ENCODE peak calls at places on chromosomes 3 and 15, in five cellular contexts. Y is keratinocyte, H is esophagus squamous epithelium, B is SK-N-SH, N is IMR-90. V is an unnamed sample.

GRCh38 chr15:28904023-28904422 is 18.2 kb downstream of the APBA2 start:
- DNase-seq in Y (no peak), H (no peak), B (peak; percentile 16), N (no peak), V (no peak)

GRCh38 chr3:36846406-36846805 is 82.1 kb upstream of the DCLK3 start:
- DNase-seq in Y (no peak), H (no peak), B (no peak), N (no peak), V (no peak)

GRCh38 chr3:47578691-47579632 is at the start of gene CSPG5:
- DNase-seq in Y (no peak), H (no peak), B (peak; percentile 85), N (no peak), V (no peak)

GRCh38 chr15:101489236-101489632 is 273 bp downstream of the PCSK6 start:
- DNase-seq in Y (no peak), H (no peak), B (peak; percentile 90), N (no peak), V (no peak)

GRCh38 chr3:19147905-19148767 is at the start of gene KCNH8:
- DNase-seq in Y (no peak), H (no peak), B (peak; percentile 81), N (no peak), V (no peak)

GRCh38 chr3:168624195-168624594 is 528.5 kb upstream of the GOLIM4 start:
- DNase-seq in Y (no peak), H (no peak), B (no peak), N (no peak), V (no peak)

GRCh38 chr3:27623085-27623753 is 98.9 kb downstream of the EOMES start:
- DNase-seq in Y (no peak), H (no peak), B (no peak), N (peak; percentile 28), V (peak; percentile 19)

GRCh38 chr15:50791537-50791885 is 26.0 kb upstream of the SPPL2A start:
- DNase-seq in Y (no peak), H (no peak), B (no peak), N (no peak), V (no peak)

GRCh38 chr15:44735482-44736260 is 657 bp upstream of the TRIM69 start:
- DNase-seq in Y (no peak), H (no peak), B (peak; percentile 14), N (peak; percentile 16), V (no peak)

GRCh38 chr3:46184469-46184868 is 23.6 kb downstream of the CCR1 start:
- DNase-seq in Y (peak; percentile 63), H (no peak), B (no peak), N (peak; percentile 64), V (peak; percentile 58)

GRCh38 chr15:66186049-66186825 is 67.3 kb downstream of the MEGF11 start:
- DNase-seq in Y (no peak), H (no peak), B (no peak), N (no peak), V (no peak)

GRCh38 chr15:66189291-66189690 is 64.3 kb downstream of the MEGF11 start:
- DNase-seq in Y (no peak), H (no peak), B (no peak), N (no peak), V (no peak)

GRCh38 chr15:66187271-66187670 is 66.3 kb downstream of the MEGF11 start:
- DNase-seq in Y (no peak), H (no peak), B (no peak), N (no peak), V (no peak)

GRCh38 chr15:66184936-66185790 is 68.4 kb downstream of the MEGF11 start:
- DNase-seq in Y (no peak), H (no peak), B (no peak), N (no peak), V (no peak)

DNA sequence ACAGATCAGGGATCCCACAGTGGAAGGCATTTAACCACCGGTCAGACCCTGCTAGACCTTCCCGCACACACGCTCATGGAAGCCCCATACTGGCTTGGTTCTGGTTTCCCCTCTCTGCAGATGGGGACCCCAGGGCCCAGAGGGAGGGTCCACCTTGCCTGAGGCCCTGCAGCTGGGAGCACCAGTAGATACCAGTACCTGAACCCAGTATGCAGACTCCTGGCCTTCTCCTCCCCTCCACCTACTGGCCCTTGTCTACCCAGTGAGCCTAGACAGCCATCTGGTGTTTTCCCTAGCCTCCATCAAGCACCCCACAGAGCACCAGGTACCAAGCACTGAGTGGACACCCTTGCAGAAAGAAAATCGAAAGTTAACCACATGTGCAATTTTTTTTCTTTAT is 65.1 kb downstream of the MEGF11 start:
- DNase-seq in Y (no peak), H (no peak), B (no peak), N (no peak), V (no peak)
- TF ChIP-seq CTCF in Y (no peak), H (no peak), B (no peak), N (no peak), V (no peak)

GRCh38 chr15:73994419-73994883 is at the start of gene PML:
- DNase-seq in Y (peak; percentile 81), H (peak; percentile 88), B (peak; percentile 96), N (peak; percentile 93), V (peak; percentile 96)

GRCh38 chr15:73991260-73991659 is 835 bp downstream of the STOML1 start:
- DNase-seq in Y (no peak), H (no peak), B (no peak), N (no peak), V (peak; percentile 32)

GRCh38 chr15:73991726-73992593 is at the start of gene STOML1:
- DNase-seq in Y (peak; percentile 69), H (peak; percentile 59), B (peak; percentile 99), N (peak; percentile 93), V (peak; percentile 93)

GRCh38 chr15:73993211-73993994 is 1.1 kb upstream of the PML start:
- DNase-seq in Y (no peak), H (no peak), B (no peak), N (no peak), V (no peak)

GRCh38 chr15:73992594-73992898 is 451 bp upstream of the STOML1 start:
- DNase-seq in Y (no peak), H (no peak), B (no peak), N (no peak), V (no peak)
- H3K4me3 ChIP-seq in Y (peak overlapping the region; percentile 47), H (peak overlapping the region; percentile 61), B (peak overlapping the region; percentile 83), N (peak overlapping the region; percentile 38), V (no peak overlapping the region)

DNA sequence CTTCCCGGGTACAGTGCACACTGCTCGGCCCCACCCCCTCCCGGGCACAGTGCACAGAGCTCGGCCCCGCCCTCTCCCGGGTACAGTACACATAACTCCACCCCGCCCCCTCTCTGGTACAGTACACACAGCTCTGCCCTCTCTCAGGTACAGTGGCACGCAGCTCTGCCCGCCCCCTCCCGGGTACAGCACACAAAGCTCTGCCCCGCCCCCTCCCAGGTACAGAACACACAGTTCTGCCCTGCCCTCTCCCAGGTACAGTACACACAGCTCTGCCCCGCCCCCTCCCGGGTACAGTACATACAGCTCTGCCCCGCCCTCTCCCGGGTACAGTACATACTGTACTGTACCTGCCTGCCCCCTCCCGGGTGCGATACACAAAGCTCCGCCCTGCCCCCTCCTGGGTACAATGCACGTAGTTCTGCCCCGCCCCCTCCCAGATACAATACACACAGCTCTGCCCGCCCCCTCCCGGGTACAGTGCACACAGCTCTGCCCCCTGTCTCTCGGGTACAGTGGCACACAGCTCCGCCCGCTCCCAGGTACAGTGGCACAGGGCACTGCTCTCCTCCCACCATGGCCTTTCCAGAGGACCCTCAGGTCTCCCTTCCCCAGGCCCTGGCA is 16.4 kb upstream of the PRR20G start:
- DNase-seq in Y (peak; percentile 90), H (no peak), B (peak; percentile 80), N (no peak), V (no peak)
- TF ChIP-seq CTCF in Y (peak; percentile 57), H (peak; percentile 12), B (no peak), N (no peak), V (no peak)

GRCh38 chr15:35067501-35068347 is 17.4 kb downstream of the NANOGP8 start:
- DNase-seq in Y (no peak), H (no peak), B (no peak), N (no peak), V (no peak)
- H3K4me3 ChIP-seq in Y (no peak overlapping the region), H (no peak overlapping the region), B (no peak overlapping the region), N (no peak overlapping the region), V (no peak overlapping the region)

DNA sequence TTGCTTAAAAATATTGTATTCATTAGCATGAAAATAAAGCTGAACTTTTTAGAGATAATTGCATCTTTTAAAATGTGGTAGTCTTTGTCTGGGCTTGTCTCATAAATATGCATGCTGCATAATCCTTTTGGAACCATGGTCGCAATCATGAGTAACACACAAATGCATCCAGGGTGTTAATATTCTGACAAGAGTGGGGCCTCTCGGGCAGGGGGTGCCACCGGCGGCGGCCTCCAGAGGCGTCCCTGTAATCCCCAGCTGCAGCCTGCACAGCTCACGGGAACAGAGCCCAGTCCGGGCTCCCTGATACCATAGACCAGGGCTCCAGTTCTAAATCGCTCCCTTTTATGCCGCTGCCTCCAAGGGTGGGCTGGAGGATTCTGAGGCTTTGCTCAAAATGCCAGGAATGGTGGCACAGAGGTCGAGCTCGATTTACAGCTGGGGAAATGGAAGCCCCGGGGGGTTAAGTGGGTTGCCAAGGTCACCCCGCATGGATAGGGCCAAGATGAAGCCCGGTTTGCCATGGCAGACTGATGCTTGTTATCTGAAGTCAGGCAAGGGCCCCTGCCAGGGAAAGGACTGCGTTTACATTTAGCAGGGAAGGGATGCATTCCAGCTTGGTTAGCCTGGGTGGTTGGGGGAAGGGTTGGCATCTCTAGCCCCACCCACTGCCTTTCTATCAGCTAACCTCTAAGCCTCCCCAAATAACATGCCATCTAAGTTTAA is 78.8 kb downstream of the RPLP1 start:
- DNase-seq in Y (no peak), H (no peak), B (no peak), N (no peak), V (no peak)
- TF ChIP-seq CTCF in Y (no peak), H (no peak), B (no peak), N (no peak), V (no peak)

DNA sequence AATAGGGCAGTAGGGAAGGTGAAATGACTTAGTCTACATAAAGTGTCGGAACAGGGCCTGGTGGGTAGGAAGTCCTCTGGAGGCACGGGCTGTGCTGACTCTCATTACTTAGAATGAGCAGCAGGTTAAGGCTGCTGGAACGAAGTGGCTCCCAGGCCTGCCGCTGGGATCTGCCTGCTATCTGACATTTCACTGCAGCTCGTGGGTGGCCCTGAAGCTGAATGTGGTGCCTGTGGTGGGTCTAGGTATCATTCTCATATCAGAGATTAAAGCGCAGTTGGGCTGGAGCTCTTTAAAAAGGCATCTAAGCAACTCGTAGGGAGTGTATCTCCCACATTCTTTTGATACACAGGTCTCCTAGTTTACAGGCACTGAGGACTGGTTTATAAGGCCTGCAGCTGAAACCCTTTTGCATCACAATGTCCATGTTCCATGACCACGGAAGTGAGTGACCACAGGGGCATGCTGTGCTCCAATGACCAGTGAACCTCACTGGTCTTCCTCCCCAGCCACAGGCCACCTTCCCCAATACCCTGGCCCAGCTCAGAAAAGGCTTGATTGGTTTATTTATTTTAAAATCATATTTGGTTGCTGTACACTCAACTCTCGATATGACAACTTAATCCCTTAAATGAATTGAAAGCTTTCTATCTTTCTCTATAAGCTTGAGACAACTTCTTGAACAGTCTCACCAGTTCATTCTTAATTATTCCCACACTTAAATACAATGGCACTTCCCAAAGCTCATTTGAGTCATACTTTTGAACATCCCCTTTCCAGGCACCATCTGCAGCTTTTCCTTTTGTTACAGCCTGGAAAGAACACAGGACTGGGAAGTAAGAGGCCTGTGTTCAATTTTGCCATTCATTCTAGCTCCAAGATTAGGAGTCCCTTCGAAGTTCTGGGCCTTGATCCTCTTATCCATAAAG is 19.0 kb downstream of the ADAMTS9 start:
- DNase-seq in Y (no peak), H (no peak), B (no peak), N (no peak), V (no peak)
- H3K4me3 ChIP-seq in Y (no peak overlapping the region), H (no peak overlapping the region), B (no peak overlapping the region), N (no peak overlapping the region), V (no peak overlapping the region)

V was measured in astrocyte of the spinal cord.